ENCODE peak calls at places on chromosomes 4 and X, in ten cellular contexts. B is suprapubic skin, Q is GM23338, Z is H1, N is prostate gland, V is vagina, K is Panc1, A is GM12878, Y is SK-N-MC, U is transverse colon. S is an unnamed sample.

GRCh38 chr4:384311-385010 is 46.8 kb downstream of the ZNF141 start:
- DNase-seq in Q (no peak), Z (no peak), U (no peak), Y (no peak), N (no peak), K (no peak), A (peak), V (no peak), B (no peak), S (no peak)

GRCh38 chr4:42483426-42484379 is 86.4 kb downstream of the SHISA3 start:
- DNase-seq in U (no peak), V (no peak), K (no peak), Y (no peak), B (no peak), N (no peak), Z (no peak), A (no peak), Q (no peak), S (no peak)

GRCh38 chr4:109816082-109816442 is 500 bp downstream of the GAR1 start:
- DNase-seq in Y (no peak), K (no peak), N (no peak), U (peak), Q (peak), V (no peak), Z (no peak), B (no peak), A (no peak), S (peak)

GRCh38 chrX:49171752-49172279 is at the start of gene PLP2:
- DNase-seq in B (no peak), V (no peak), A (no peak), U (peak), N (no peak), Y (no peak), Z (no peak), K (no peak), Q (peak), S (no peak)

GRCh38 chr4:8221476-8221875 is 22.4 kb downstream of the SH3TC1 start:
- DNase-seq in K (no peak), Q (no peak), Y (peak), N (no peak), A (peak), Z (no peak), V (no peak), U (no peak), B (no peak), S (no peak)

GRCh38 chrX:1521459-1521956 is 15.5 kb downstream of the P2RY8 start:
- DNase-seq in Q (peak), A (peak), Z (peak), N (no peak), Y (no peak), B (no peak), U (peak), K (no peak), V (no peak), S (no peak)

GRCh38 chrX:41265615-41266014 is 68.3 kb upstream of the DDX3X start:
- DNase-seq in V (no peak), Q (no peak), B (no peak), A (no peak), N (no peak), K (no peak), U (peak), Y (no peak), Z (no peak), S (no peak)

GRCh38 chrX:144791298-144791697 is 456.0 kb upstream of the SPANXN1 start:
- DNase-seq in Y (no peak), Z (no peak), V (no peak), K (no peak), N (no peak), B (no peak), A (no peak), Q (no peak), U (no peak), S (no peak)

GRCh38 chr4:108937066-108937465 is 174.2 kb upstream of the ETNPPL start:
- DNase-seq in Y (no peak), N (no peak), B (no peak), A (no peak), V (no peak), K (no peak), Z (no peak), U (no peak), Q (no peak), S (no peak)

GRCh38 chr4:102339018-102339417 is 6.3 kb downstream of the SLC39A8 start:
- DNase-seq in V (no peak), Y (no peak), N (no peak), Z (no peak), Q (no peak), K (no peak), B (no peak), U (no peak), A (no peak), S (no peak)

GRCh38 chr4:76420901-76421581 is at the start of gene CCDC158:
- DNase-seq in B (no peak), V (no peak), Y (no peak), K (no peak), U (no peak), Q (peak), A (no peak), Z (no peak), N (no peak), S (no peak)

GRCh38 chr4:1250527-1250812 is 1.5 kb upstream of the CTBP1 start:
- DNase-seq in A (no peak), N (no peak), Y (no peak), Z (no peak), B (peak), V (no peak), Q (no peak), K (no peak), U (no peak), S (no peak)

GRCh38 chr4:21191304-21191703 is 491.0 kb downstream of the PACRGL start:
- DNase-seq in B (no peak), Z (no peak), K (no peak), Q (peak), V (no peak), U (no peak), Y (no peak), A (no peak), N (no peak), S (no peak)

GRCh38 chr4:30875659-30876269 is 155.6 kb downstream of the PCDH7 start:
- DNase-seq in K (no peak), U (no peak), Q (no peak), V (no peak), A (no peak), B (no peak), Y (no peak), N (no peak), Z (no peak), S (no peak)

GRCh38 chr4:1579834-1580686 is 104.1 kb downstream of the FAM53A start:
- DNase-seq in Y (no peak), Q (peak), B (peak), N (peak), A (no peak), Z (no peak), V (no peak), K (peak), U (peak), S (no peak)

GRCh38 chrX:77493677-77494553 is 46.7 kb downstream of the FGF16 start:
- DNase-seq in B (no peak), V (no peak), K (no peak), Q (peak), Y (peak), N (no peak), A (no peak), Z (peak), U (no peak), S (no peak)

GRCh38 chr4:4730214-4730613 is 129.3 kb upstream of the MSX1 start:
- DNase-seq in A (no peak), B (no peak), V (no peak), U (no peak), K (no peak), Y (no peak), N (no peak), Z (no peak), Q (no peak), S (no peak)

GRCh38 chrX:23434356-23434884 is 99.8 kb downstream of the PTCHD1 start:
- DNase-seq in B (peak), N (peak), Z (no peak), K (no peak), Q (no peak), Y (no peak), V (no peak), U (peak), A (no peak), S (no peak)

GRCh38 chrX:25019707-25020390 is 4.1 kb upstream of the ARX start:
- DNase-seq in Z (no peak), Y (no peak), Q (no peak), A (no peak), K (no peak), U (no peak), V (no peak), N (no peak), B (no peak), S (no peak)

GRCh38 chr4:15557806-15558550 is 88.3 kb downstream of the CC2D2A start:
- DNase-seq in B (no peak), A (no peak), Q (no peak), V (no peak), U (no peak), K (no peak), Y (no peak), N (no peak), Z (no peak), S (no peak)

GRCh38 chrX:103791826-103792458 is 15.3 kb downstream of the PLP1 start:
- DNase-seq in Q (no peak), V (no peak), U (no peak), Y (no peak), A (no peak), K (no peak), B (no peak), N (no peak), Z (no peak), S (no peak)

GRCh38 chr4:180698550-180698949 is 1544.7 kb upstream of the TENM3 start:
- DNase-seq in V (no peak), N (no peak), Z (no peak), Y (no peak), B (no peak), Q (no peak), A (no peak), U (no peak), K (no peak), S (no peak)

GRCh38 chr4:64718091-64718490 is 308.8 kb upstream of the TECRL start:
- DNase-seq in A (no peak), Q (peak), K (no peak), N (no peak), Z (no peak), Y (peak), U (no peak), B (no peak), V (no peak), S (no peak)

GRCh38 chr4:3111461-3111860 is 37.0 kb downstream of the HTT start:
- DNase-seq in A (no peak), N (no peak), V (no peak), Z (no peak), Y (no peak), K (no peak), U (no peak), Q (peak), B (no peak), S (no peak)

GRCh38 chrX:42495139-42495538 is 282.8 kb downstream of the PPP1R2C start:
- DNase-seq in B (no peak), Z (no peak), U (no peak), Q (no peak), V (no peak), A (no peak), Y (no peak), K (no peak), N (no peak), S (no peak)

GRCh38 chr4:143745874-143746273 is 45.4 kb upstream of the FREM3 start:
- DNase-seq in K (no peak), V (no peak), N (no peak), Z (no peak), Q (no peak), Y (no peak), U (no peak), A (no peak), B (no peak), S (no peak)

GRCh38 chrX:18354369-18355329 is at the start of gene SCML2:
- DNase-seq in Y (no peak), N (peak), U (peak), B (no peak), Z (no peak), A (no peak), K (no peak), Q (peak), V (no peak), S (no peak)

GRCh38 chrX:29478336-29479069 is 736.9 kb upstream of the MAGEB2 start:
- DNase-seq in V (no peak), Y (no peak), K (no peak), N (no peak), U (peak), Z (peak), B (no peak), Q (peak), A (peak), S (no peak)

GRCh38 chrX:46251755-46252154 is 293.5 kb downstream of the ZNF674 start:
- DNase-seq in K (no peak), N (no peak), Q (no peak), A (no peak), Y (no peak), V (no peak), Z (no peak), B (no peak), U (no peak), S (no peak)

GRCh38 chrX:10157545-10157944 is 770 bp downstream of the CLCN4 start:
- DNase-seq in U (no peak), Y (no peak), Z (no peak), B (no peak), V (no peak), A (no peak), N (no peak), Q (no peak), K (no peak), S (no peak)

GRCh38 chr4:170089743-170090666 is at the start of gene AADAT:
- DNase-seq in Q (peak), Z (peak), K (peak), N (peak), B (peak), A (no peak), Y (no peak), V (no peak), U (peak), S (peak)

GRCh38 chrX:101028562-101028961 is 23.3 kb downstream of the TRMT2B start:
- DNase-seq in K (no peak), Y (no peak), U (no peak), Q (no peak), B (no peak), Z (no peak), A (no peak), N (no peak), V (no peak), S (no peak)

GRCh38 chr4:166045457-166045856 is 172.4 kb downstream of the TLL1 start:
- DNase-seq in U (no peak), Q (no peak), Y (no peak), A (peak), N (no peak), V (no peak), Z (no peak), B (no peak), K (no peak), S (no peak)

GRCh38 chrX:14884714-14885113 is 11.5 kb downstream of the MOSPD2 start:
- DNase-seq in U (no peak), V (no peak), Y (no peak), N (no peak), A (no peak), Q (no peak), Z (no peak), B (no peak), K (no peak), S (no peak)

GRCh38 chrX:139077303-139078131 is 366.0 kb upstream of the FGF13 start:
- DNase-seq in Z (no peak), Y (no peak), U (no peak), A (no peak), K (peak), V (no peak), B (no peak), Q (no peak), N (no peak), S (no peak)

GRCh38 chrX:39577976-39578962 is 519.5 kb downstream of the BCOR start:
- DNase-seq in V (no peak), Q (no peak), U (peak), K (no peak), N (no peak), A (peak), Y (no peak), Z (no peak), B (no peak), S (peak)

GRCh38 chr4:184190711-184191110 is 27.0 kb downstream of the ENPP6 start:
- DNase-seq in Q (no peak), V (no peak), Y (no peak), B (peak), A (no peak), K (no peak), U (no peak), N (no peak), Z (no peak), S (no peak)

GRCh38 chrX:17654116-17654515 is 83.2 kb upstream of the SCML1 start:
- DNase-seq in A (no peak), K (no peak), N (no peak), V (no peak), Y (no peak), B (no peak), Z (no peak), U (no peak), Q (no peak), S (no peak)

GRCh38 chr4:78308517-78308916 is 243.1 kb upstream of the ANXA3 start:
- DNase-seq in A (no peak), Y (no peak), Q (no peak), B (no peak), U (no peak), K (no peak), N (no peak), V (no peak), Z (no peak), S (no peak)

GRCh38 chr4:123481034-123481433 is 84.4 kb downstream of the SPRY1 start:
- DNase-seq in K (no peak), U (no peak), Y (no peak), V (no peak), B (no peak), Q (no peak), N (no peak), A (no peak), Z (no peak), S (no peak)

GRCh38 chr4:74630551-74630950 is 163.8 kb downstream of the BTC start:
- DNase-seq in B (no peak), V (no peak), U (no peak), Q (no peak), A (no peak), N (no peak), K (no peak), Z (no peak), Y (no peak), S (no peak)

GRCh38 chr4:74635074-74635473 is 159.2 kb downstream of the BTC start:
- DNase-seq in K (no peak), B (no peak), Y (no peak), U (no peak), Z (no peak), Q (no peak), A (no peak), N (no peak), V (no peak), S (no peak)

GRCh38 chr4:74631988-74632387 is 162.3 kb downstream of the BTC start:
- DNase-seq in B (no peak), U (no peak), Z (no peak), N (no peak), A (no peak), Q (no peak), Y (no peak), K (no peak), V (no peak), S (no peak)

GRCh38 chr4:74631338-74631737 is 163.0 kb downstream of the BTC start:
- DNase-seq in Q (no peak), B (no peak), K (no peak), U (no peak), A (no peak), N (no peak), Y (no peak), Z (no peak), V (no peak), S (no peak)

DNA sequence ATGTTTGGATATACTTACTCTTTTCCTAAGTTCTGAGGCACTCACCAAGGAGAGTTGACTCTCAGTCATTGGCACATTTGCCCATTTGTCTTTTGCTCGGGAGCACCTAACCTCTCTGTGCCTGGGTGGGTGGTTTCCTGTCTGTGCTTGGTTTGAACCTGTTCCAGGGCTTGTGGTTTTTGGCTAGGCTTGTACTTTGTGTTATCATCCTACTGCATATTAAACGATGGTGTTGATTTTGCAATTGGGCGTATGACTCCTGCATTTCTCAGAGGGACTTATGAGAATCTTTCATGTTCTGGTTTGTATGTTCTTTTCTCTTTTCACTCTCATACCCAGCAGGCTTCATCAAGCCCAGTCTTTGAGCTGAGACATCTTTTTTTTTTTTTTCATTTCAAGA is 161.7 kb downstream of the BTC start:
- DNase-seq in B (no peak), N (peak), Q (no peak), A (no peak), V (no peak), Y (peak), U (peak), Z (no peak), K (peak), S (no peak)
- TF ChIP-seq POLR2AphosphoS5 in B (no peak), N (no peak), Q (no peak), A (no peak), V (no peak), Y (no peak), U (no peak), Z (no peak), K (no peak), S (no peak)

GRCh38 chr4:95548738-95549245 is at the start of gene UNC5C:
- DNase-seq in A (no peak), Q (peak), K (no peak), U (peak), N (peak), B (peak), Y (no peak), Z (no peak), V (no peak), S (no peak)
- TF ChIP-seq POLR2AphosphoS5 in A (no peak), Q (no peak), K (peak), U (peak), N (no peak), B (no peak), Y (no peak), Z (no peak), V (peak), S (no peak)

DNA sequence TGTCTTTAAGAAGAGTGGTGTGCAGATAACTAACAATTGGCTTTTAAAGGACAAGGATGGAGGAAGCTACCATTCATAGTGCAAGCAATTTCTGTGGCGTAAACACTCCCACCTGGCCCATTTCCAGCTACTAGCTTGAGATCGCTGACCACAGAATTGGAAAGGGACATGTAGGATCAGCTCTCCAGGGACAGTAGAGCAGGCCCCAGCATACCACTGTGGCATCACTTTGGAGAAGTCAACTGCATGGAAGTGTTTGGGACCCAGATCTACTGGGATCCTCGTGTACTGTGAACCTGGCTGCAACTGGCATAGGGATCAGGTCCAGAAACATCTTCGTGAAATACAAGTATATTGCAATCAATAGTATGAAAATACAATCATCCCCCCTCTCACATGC is 515.0 kb downstream of the INPP4B start:
- DNase-seq in U (no peak), Y (no peak), V (no peak), A (no peak), N (no peak), Z (no peak), B (no peak), K (no peak), Q (no peak), S (no peak)
- TF ChIP-seq POLR2AphosphoS5 in U (no peak), Y (no peak), V (no peak), A (no peak), N (no peak), Z (no peak), B (no peak), K (no peak), Q (no peak), S (no peak)

DNA sequence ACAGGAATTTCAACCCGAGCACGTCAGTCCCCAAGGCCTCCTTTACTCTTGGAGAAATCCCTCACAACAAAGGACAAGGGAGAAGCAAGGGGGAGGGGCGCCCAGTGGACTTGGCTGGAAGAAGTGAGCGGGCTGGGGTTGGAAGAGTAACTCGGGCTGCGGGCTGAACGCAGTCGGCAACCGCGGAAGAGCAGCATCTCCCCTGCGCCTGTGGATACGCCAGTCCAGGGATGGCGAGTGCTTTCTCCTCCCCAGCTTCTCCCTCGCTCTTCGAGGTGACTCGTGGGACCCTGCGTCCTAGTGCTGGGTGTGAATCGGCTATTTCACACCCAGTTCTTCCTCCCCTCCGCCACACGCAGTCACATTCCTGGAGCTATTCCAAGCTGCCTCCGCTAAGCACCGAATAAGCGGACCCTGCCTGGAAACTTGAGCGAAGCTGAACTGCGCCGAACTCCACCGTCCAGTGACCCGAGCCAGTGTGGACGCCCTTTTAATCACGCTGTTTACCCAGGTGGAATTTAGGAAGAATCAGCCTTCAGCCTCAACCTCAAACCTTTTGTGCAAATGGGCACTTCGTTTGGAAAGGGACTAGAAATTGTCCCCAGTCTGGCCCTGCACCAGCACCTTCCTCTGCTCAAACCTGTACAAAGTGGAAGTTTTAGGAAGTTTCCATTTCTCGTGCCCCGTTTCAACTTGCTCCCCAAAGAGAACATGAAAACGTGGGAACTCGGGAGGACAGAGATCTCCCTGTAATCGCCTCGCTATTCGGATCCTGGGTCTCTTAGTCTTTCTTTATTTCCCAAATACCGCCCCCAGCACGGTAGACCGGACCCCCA is 64.3 kb upstream of the WDR17 start:
- DNase-seq in V (no peak), Q (peak), Y (no peak), B (no peak), Z (peak), N (no peak), U (peak), A (no peak), K (no peak), S (no peak)
- TF ChIP-seq POLR2AphosphoS5 in V (no peak), Q (peak), Y (no peak), B (no peak), Z (peak), N (no peak), U (no peak), A (no peak), K (no peak), S (no peak)